ENCODE peak calls at places on chromosome 21, in nine cellular contexts. V, Z, S, T, N, Q, A, W and G are unnamed samples. For H3K4me1, the result is how much of the 10 kb centered on the place peaks cover.

GRCh38 chr21:45985471-45986315 is 4.1 kb downstream of the COL6A1 start:
- DNase-seq in V (peak), Q (no peak), W (no peak), S (peak), A (peak), N (peak), Z (no peak), T (no peak), G (no peak)

GRCh38 chr21:41112740-41113692 is 54.9 kb upstream of the BACE2 start:
- DNase-seq in N (no peak), V (no peak), T (peak), Q (no peak), A (no peak), Z (no peak), W (no peak), S (no peak), G (peak)

GRCh38 chr21:29477347-29477746 is 178.6 kb downstream of the BACH1 start:
- DNase-seq in T (no peak), N (no peak), Q (no peak), A (no peak), S (no peak), W (no peak), Z (no peak), V (no peak), G (no peak)

GRCh38 chr21:39628380-39628779 is 15.6 kb downstream of the B3GALT5 start:
- DNase-seq in Q (no peak), V (no peak), S (no peak), N (no peak), W (no peak), A (no peak), T (no peak), Z (no peak), G (no peak)

GRCh38 chr21:46100426-46100825 is 2.5 kb downstream of the COL6A2 start:
- DNase-seq in W (no peak), T (peak), Z (no peak), A (peak), Q (no peak), V (peak), S (no peak), N (no peak), G (no peak)

GRCh38 chr21:42013338-42013737 is 3.2 kb upstream of the ZBTB21 start:
- DNase-seq in S (no peak), N (no peak), W (no peak), V (no peak), A (no peak), T (no peak), Q (no peak), Z (no peak), G (no peak)

GRCh38 chr21:30194701-30195299 is 21.1 kb downstream of the CLDN8 start:
- DNase-seq in T (no peak), V (no peak), Q (no peak), N (no peak), W (no peak), S (no peak), Z (no peak), A (no peak), G (no peak)

GRCh38 chr21:38495242-38495641 is 3.0 kb downstream of the ERG start:
- DNase-seq in V (no peak), S (no peak), T (no peak), Q (no peak), A (no peak), W (no peak), N (no peak), Z (no peak), G (no peak)

GRCh38 chr21:16535100-16535418 is 805.3 kb downstream of the USP25 start:
- DNase-seq in Q (no peak), V (peak), Z (peak), W (no peak), T (peak), S (peak), A (peak), N (no peak), G (peak)

GRCh38 chr21:29343517-29343916 is 44.8 kb downstream of the BACH1 start:
- DNase-seq in Z (no peak), S (no peak), V (no peak), W (no peak), N (no peak), A (no peak), T (peak), Q (no peak), G (no peak)

GRCh38 chr21:32463889-32464300 is 51.4 kb downstream of the EVA1C start:
- DNase-seq in W (no peak), Q (no peak), V (no peak), T (peak), Z (no peak), N (no peak), A (peak), S (no peak), G (no peak)
- H3K27ac ChIP-seq in W (peak), Q (peak), V (peak), T (peak), Z (peak), N (peak), A (peak), S (no peak), G (peak)

DNA sequence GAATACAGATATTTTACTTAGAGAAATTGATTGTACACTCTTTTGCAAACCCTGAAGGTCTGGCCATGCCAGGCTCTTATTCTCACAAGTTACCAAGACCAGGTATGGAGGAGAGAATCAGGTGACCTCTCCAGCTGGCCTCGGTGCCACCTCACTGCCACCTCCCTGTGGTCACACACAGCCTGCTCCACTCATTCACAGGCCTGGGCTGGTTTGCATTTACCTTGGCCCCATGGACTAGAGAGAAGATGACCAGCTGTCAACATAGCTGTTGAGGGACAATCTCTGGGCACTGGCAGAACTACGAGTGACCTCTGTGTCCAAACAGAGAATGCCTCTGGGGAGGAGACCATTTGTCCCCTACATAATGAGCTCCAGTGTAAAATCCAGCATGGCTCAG is 291.2 kb upstream of the RUNX1 start:
- DNase-seq in V (no peak), T (no peak), W (no peak), N (no peak), Q (no peak), A (no peak), Z (no peak), S (no peak), G (no peak)
- H3K4me1 ChIP-seq in V (under half), T (under half), W (under half), N (under half), Q (under half), A (under half), Z (under half), S (under half), G (under half)

GRCh38 chr21:33229776-33230517 is at the start of gene IFNAR2:
- DNase-seq in T (peak), N (peak), S (peak), Z (peak), A (peak), V (peak), W (peak), Q (no peak), G (peak)
- TF ChIP-seq POLR2A in T (peak), N (peak), S (peak), Z (peak), A (peak), V (no peak), W (peak), Q (peak), G (peak)

DNA sequence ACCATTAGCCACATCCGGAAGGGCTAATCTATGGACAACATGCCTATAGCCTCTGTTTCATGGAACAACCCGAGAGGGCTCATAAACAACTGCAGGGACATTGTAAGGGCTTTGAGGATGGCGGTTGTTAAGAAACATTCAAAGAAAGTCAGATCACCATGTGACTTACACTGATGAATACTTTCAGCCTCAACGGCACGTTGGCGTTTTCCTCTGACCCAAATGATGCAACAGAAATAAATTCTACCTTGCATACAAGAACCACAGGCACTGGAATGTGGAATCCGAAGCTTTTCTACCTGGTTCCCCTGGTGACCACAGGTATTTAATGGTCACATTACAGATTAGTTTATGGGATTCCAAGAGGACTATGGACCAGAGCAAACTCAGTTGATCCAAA is 107.0 kb downstream of the CLIC6 start:
- DNase-seq in Q (no peak), T (no peak), S (no peak), V (no peak), W (no peak), N (no peak), Z (no peak), A (no peak), G (no peak)
- H3K27ac ChIP-seq in Q (no peak), T (no peak), S (no peak), V (no peak), W (peak), N (no peak), Z (no peak), A (no peak), G (no peak)

GRCh38 chr21:44930543-44930981 is 9.3 kb upstream of the SLX9 start:
- DNase-seq in Q (no peak), T (no peak), V (no peak), N (no peak), A (no peak), W (no peak), S (peak), Z (no peak), G (peak)

GRCh38 chr21:44929799-44930542 is 9.3 kb upstream of the ITGB2 start:
- DNase-seq in S (peak), Q (no peak), W (no peak), T (no peak), Z (no peak), N (no peak), A (no peak), V (no peak), G (no peak)

GRCh38 chr21:44931501-44932365 is 8.1 kb upstream of the SLX9 start:
- DNase-seq in N (peak), Q (no peak), S (peak), W (no peak), V (no peak), A (no peak), T (no peak), Z (no peak), G (no peak)

GRCh38 chr21:44932366-44933181 is 7.3 kb upstream of the SLX9 start:
- DNase-seq in A (no peak), V (peak), Z (no peak), S (peak), T (no peak), W (no peak), Q (no peak), N (peak), G (no peak)

DNA sequence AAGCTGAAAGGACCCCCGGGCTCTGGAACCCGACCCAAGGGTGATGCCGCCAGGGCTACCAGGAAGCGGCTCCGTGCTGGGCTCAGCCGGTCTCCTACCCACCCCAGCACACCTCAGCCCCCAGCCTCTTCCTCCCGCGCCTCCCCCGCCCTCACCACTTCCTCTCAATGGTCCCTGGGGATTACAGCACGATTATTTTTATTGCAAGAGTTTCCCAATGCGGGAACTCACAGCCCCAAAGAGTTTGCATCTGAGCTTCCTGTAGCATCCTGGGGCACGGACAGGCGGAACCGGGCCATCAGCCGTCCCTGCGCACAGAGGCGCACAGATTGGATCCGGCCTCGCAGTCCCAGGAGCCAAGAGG is 8.7 kb upstream of the SLX9 start:
- DNase-seq in A (no peak), W (no peak), T (no peak), N (no peak), Z (no peak), V (no peak), S (no peak), Q (no peak), G (no peak)
- H3K4me1 ChIP-seq in A (under half), W (under half), T (under half), N (half or more), Z (under half), V (under half), S (under half), Q (half or more), G (under half)